ENCODE peak calls at places on chromosomes 2 and 18, in six cellular contexts. R, W, T, I, N and O are unnamed samples.
A peak's percentile ranks its signal among the peaks of the same experiment; 100 is the strongest.

GRCh38 chr18:34837769-34838194 is 127.7 kb downstream of the DTNA start:
- DNase-seq in N (no peak), W (no peak), R (no peak), T (no peak), I (no peak), O (no peak)

GRCh38 chr2:130869441-130870160 is 32.9 kb downstream of the ARHGEF4 start:
- DNase-seq in N (peak; percentile 39), R (peak; percentile 22), I (no peak), W (no peak), T (peak; percentile 70), O (no peak)

GRCh38 chr2:54480025-54480424 is 23.9 kb downstream of the SPTBN1 start:
- DNase-seq in R (no peak), N (no peak), T (no peak), I (no peak), W (no peak), O (no peak)

GRCh38 chr18:40159141-40160017 is 1795.7 kb upstream of the PIK3C3 start:
- DNase-seq in N (no peak), I (peak; percentile 5), W (no peak), R (peak; percentile 54), T (no peak), O (peak; percentile 52)

GRCh38 chr2:112683550-112684414 is 37.0 kb upstream of the NT5DC4 start:
- DNase-seq in W (no peak), R (no peak), N (no peak), I (no peak), T (no peak), O (no peak)

GRCh38 chr2:231861538-231861937 is 64.7 kb downstream of the NPPC start:
- DNase-seq in N (no peak), W (no peak), I (no peak), R (no peak), T (no peak), O (no peak)

GRCh38 chr2:239192456-239192855 is 208.4 kb downstream of the HDAC4 start:
- DNase-seq in T (peak; percentile 37), I (no peak), R (no peak), W (no peak), N (peak; percentile 57), O (no peak)

GRCh38 chr2:111669928-111670695 is 213.9 kb downstream of the ANAPC1 start:
- DNase-seq in T (no peak), N (no peak), W (no peak), R (no peak), I (no peak), O (no peak)

GRCh38 chr2:46471-47345 is at the start of gene FAM110C:
- DNase-seq in W (no peak), T (peak; percentile 66), I (no peak), N (peak; percentile 92), R (peak; percentile 79), O (peak; percentile 73)

GRCh38 chr18:66754335-66754734 is 150.4 kb upstream of the CDH19 start:
- DNase-seq in N (no peak), I (no peak), W (no peak), R (peak; percentile 60), T (no peak), O (peak; percentile 27)

GRCh38 chr2:111523009-111523408 is 361.0 kb downstream of the ANAPC1 start:
- DNase-seq in T (no peak), R (no peak), I (no peak), N (no peak), W (no peak), O (no peak)

GRCh38 chr2:184685999-184686841 is 87.9 kb downstream of the ZNF804A start:
- DNase-seq in I (no peak), R (peak; percentile 30), N (no peak), W (no peak), T (no peak), O (peak; percentile 76)

GRCh38 chr2:20584637-20585321 is 66.1 kb downstream of the HS1BP3 start:
- DNase-seq in R (peak; percentile 71), W (peak; percentile 98), T (peak; percentile 71), N (peak; percentile 83), I (no peak), O (peak; percentile 71)

GRCh38 chr2:159046966-159047365 is 78.5 kb downstream of the TANC1 start:
- DNase-seq in T (no peak), I (no peak), R (peak; percentile 43), W (no peak), N (no peak), O (no peak)

GRCh38 chr2:96131818-96132745 is 6.2 kb downstream of the ASTL start:
- DNase-seq in W (no peak), I (no peak), R (no peak), T (no peak), N (no peak), O (no peak)

GRCh38 chr2:235594041-235594440 is 100.2 kb downstream of the AGAP1 start:
- DNase-seq in T (no peak), N (no peak), I (peak; percentile 38), R (peak; percentile 71), W (peak; percentile 73), O (peak; percentile 84)

GRCh38 chr2:24824966-24825882 is 32.0 kb downstream of the CENPO start:
- DNase-seq in R (no peak), W (no peak), I (peak; percentile 63), N (peak; percentile 56), T (peak; percentile 17), O (peak; percentile 21)

DNA sequence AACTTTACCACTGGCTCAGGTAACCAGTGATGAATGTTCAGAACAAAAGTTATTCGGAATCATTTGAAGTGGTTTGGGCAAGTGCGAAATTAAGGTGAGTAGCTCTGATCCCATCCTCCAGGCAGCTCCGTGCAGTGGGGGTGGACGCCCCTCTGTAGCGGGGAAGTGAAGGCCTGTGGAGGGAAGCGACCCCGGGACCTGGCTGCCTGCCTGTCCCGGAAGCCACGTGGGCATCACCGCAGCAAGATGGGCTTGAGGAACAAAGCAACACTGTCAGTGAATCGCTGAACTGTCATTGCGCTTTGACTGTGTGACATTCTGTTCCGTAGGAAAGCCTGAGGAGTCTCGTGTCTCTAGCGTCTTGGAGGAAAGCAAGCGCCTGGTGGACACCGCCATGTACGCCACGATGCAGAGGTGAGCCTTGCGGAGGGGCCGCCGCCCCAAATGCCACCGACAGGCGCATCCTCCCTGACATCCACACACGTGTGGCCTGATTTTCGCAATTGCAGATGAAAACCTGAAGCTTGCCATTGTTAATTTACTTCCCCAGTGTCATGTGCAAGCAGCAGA is 9.5 kb downstream of the TPO start:
- DNase-seq in R (no peak), I (no peak), W (no peak), T (no peak), N (no peak), O (no peak)
- H3K4me3 ChIP-seq in R (no peak overlapping the region), I (no peak overlapping the region), W (no peak overlapping the region), T (no peak overlapping the region), N (no peak overlapping the region), O (no peak overlapping the region)

GRCh38 chr2:32564417-32565035 is 63.3 kb upstream of the TTC27 start:
- DNase-seq in W (no peak), N (no peak), T (no peak), I (no peak), R (no peak), O (no peak)
- TF ChIP-seq CTCF in W (no peak), N (no peak), T (no peak), I (no peak), R (no peak), O (no peak)

DNA sequence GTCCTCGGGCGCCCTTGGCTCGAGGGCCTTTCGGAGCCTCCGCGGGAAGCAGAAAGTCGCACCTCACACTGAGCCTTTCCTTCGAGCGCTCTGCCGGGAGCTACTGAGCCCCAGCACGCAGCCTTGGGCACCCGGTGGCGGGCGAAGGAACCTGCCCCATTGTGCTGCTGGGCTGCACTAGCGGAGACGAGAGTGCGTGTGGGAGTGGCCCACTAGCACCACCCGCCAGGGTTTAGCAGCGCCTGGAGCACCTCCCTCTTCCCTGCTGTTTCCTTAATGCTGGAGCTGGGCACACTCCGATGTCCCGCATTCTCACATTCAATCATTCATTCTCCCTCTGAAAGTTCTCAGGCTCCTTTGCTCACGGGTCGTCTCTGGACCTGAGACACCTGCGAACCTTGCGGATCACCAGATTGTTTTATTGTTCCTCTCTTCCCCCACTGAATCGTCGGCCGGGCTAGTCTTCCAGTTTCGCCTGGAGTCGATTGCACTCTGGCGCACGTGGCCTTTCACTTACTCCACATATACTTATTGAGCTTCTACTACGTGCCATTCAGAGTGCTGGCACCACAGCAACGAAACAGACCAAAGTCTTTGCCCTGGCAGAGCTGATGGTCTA is 8.4 kb upstream of the PAX3 start:
- DNase-seq in R (no peak), W (no peak), N (no peak), I (no peak), T (no peak), O (no peak)
- H3K4me3 ChIP-seq in R (no peak overlapping the region), W (no peak overlapping the region), N (peak overlapping the region; percentile 62), I (no peak overlapping the region), T (no peak overlapping the region), O (no peak overlapping the region)

DNA sequence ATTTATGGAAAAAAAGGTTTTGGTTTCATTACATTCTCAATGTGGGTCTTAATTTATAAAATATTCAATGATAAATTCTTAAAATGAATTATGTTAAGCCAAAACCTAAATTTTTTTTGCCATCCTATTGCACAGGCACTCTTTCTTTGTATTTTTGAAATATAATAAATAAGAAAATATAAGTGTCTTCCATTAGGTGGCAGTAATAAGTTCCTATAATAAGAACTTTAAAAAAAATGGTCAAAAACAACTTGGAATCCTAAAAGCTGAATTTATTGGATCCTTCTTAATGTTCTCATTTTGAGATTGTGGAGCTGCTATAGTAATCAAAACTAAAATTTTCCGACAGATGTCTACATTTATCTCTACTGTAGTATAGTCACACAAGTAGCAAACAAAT is 5.7 kb downstream of the CALCRL start:
- DNase-seq in I (no peak), R (peak; percentile 21), T (no peak), N (no peak), W (no peak), O (no peak)
- TF ChIP-seq CTCF in I (no peak), R (peak; percentile 2), T (no peak), N (no peak), W (peak; percentile 19), O (peak; percentile 7)